ENCODE peak calls at places on chromosomes 5 and 9, in four cellular contexts. I is breast epithelium, X is mesothelial cell of epicardium, L is fibroblast of pulmonary artery. Z is an unnamed sample.

GRCh38 chr9:75170898-75171360 is 82.6 kb downstream of the OSTF1 start:
- DNase-seq in I (no peak), L (peak), X (no peak), Z (no peak)

GRCh38 chr9:135508211-135508820 is 7.8 kb downstream of the MRPS2 start:
- DNase-seq in I (no peak), X (no peak), L (no peak), Z (no peak)

GRCh38 chr5:125798311-125798710 is 624.9 kb upstream of the GRAMD2B start:
- DNase-seq in X (no peak), L (peak), I (no peak), Z (peak)

GRCh38 chr9:118931941-118932340 is 437.3 kb downstream of the BRINP1 start:
- DNase-seq in I (no peak), L (no peak), X (no peak), Z (no peak)

GRCh38 chr5:135996611-135997010 is 32.2 kb upstream of the TGFBI start:
- DNase-seq in I (no peak), X (no peak), L (no peak), Z (no peak)

GRCh38 chr5:56200856-56201638 is 32.1 kb downstream of the ANKRD55 start:
- DNase-seq in X (no peak), I (peak), L (peak), Z (peak)

GRCh38 chr9:120446681-120447080 is 133.3 kb downstream of the CDK5RAP2 start:
- DNase-seq in X (no peak), I (no peak), L (peak), Z (no peak)

GRCh38 chr9:136119259-136120118 is 814 bp upstream of the TMEM250 start:
- DNase-seq in I (no peak), L (peak), X (no peak), Z (peak)

GRCh38 chr5:126062471-126062870 is 360.7 kb upstream of the GRAMD2B start:
- DNase-seq in L (no peak), X (no peak), I (no peak), Z (no peak)

GRCh38 chr5:176732736-176733585 is 77.4 kb upstream of the UNC5A start:
- DNase-seq in X (peak), I (no peak), L (no peak), Z (no peak)

GRCh38 chr5:126449751-126450271 is 26.6 kb downstream of the GRAMD2B start:
- DNase-seq in X (no peak), L (peak), I (no peak), Z (no peak)

GRCh38 chr9:133129001-133129799 is 8.2 kb upstream of the RALGDS start:
- DNase-seq in L (no peak), I (no peak), X (no peak), Z (no peak)

GRCh38 chr5:84715686-84716085 is 331.0 kb upstream of the EDIL3 start:
- DNase-seq in L (no peak), I (no peak), X (no peak), Z (no peak)

GRCh38 chr5:10111575-10111974 is 138.1 kb downstream of the ATPSCKMT start:
- DNase-seq in L (peak), I (no peak), X (no peak), Z (no peak)

GRCh38 chr9:77839459-77840140 is 191.5 kb upstream of the GNA14 start:
- DNase-seq in L (peak), X (no peak), I (no peak), Z (no peak)

GRCh38 chr9:69571032-69571431 is 101.1 kb downstream of the APBA1 start:
- DNase-seq in I (no peak), L (peak), X (no peak), Z (no peak)

GRCh38 chr9:13524245-13524644 is 244.8 kb upstream of the MPDZ start:
- DNase-seq in L (peak), I (no peak), X (no peak), Z (no peak)

GRCh38 chr5:166370928-166371690 is 1920.3 kb upstream of the WWC1 start:
- DNase-seq in X (no peak), L (peak), I (no peak), Z (no peak)

GRCh38 chr5:140575309-140575708 is 10.7 kb downstream of the SLC35A4 start:
- DNase-seq in I (no peak), L (peak), X (no peak), Z (no peak)

GRCh38 chr9:94892675-94893074 is 166.2 kb downstream of the AOPEP start:
- DNase-seq in L (no peak), X (no peak), I (no peak), Z (no peak)

GRCh38 chr5:159441441-159441840 is 111.2 kb upstream of the IL12B start:
- DNase-seq in I (no peak), L (no peak), X (no peak), Z (no peak)

GRCh38 chr5:34531736-34532135 is 124.4 kb upstream of the RAI14 start:
- DNase-seq in L (peak), I (no peak), X (no peak), Z (no peak)

GRCh38 chr9:134641173-134641985 is at the start of gene COL5A1:
- DNase-seq in X (peak), I (peak), L (peak), Z (peak)

GRCh38 chr5:143249851-143250250 is 153.6 kb downstream of the NR3C1 start:
- DNase-seq in L (no peak), I (no peak), X (no peak), Z (no peak)

GRCh38 chr5:86625148-86625547 is 7.4 kb downstream of the COX7C start:
- DNase-seq in L (no peak), X (no peak), I (no peak), Z (no peak)

GRCh38 chr9:129487658-129488483 is 133.0 kb downstream of the C9orf50 start:
- DNase-seq in X (no peak), I (peak), L (peak), Z (peak)

GRCh38 chr5:62652225-62652624 is 73.6 kb downstream of the LRRC70 start:
- DNase-seq in L (no peak), I (no peak), X (no peak), Z (no peak)

GRCh38 chr9:137621131-137621757 is 2.4 kb downstream of the EHMT1 start:
- DNase-seq in L (peak), I (no peak), X (no peak), Z (no peak)

GRCh38 chr5:175223336-175223735 is 220.6 kb downstream of the DRD1 start:
- DNase-seq in I (no peak), X (no peak), L (no peak), Z (no peak)

GRCh38 chr5:123460296-123460729 is 37.1 kb upstream of the CEP120 start:
- DNase-seq in X (no peak), I (no peak), L (peak), Z (no peak)